ENCODE peak calls at places on chromosomes 5 and 9, in five cellular contexts. One of them, this sample, is unnamed.

GRCh38 chr9:19992556-19992955 is 203.7 kb upstream of the SLC24A2 start:
- DNase-seq in ovary: no peak
- DNase-seq in suprapubic skin: no peak
- DNase-seq in gastrocnemius medialis: no peak
- DNase-seq in spleen: no peak
- DNase-seq in this sample: no peak

GRCh38 chr5:171450423-171451246 is 31.2 kb downstream of the FGF18 start:
- DNase-seq in ovary: peak; percentile 78
- DNase-seq in suprapubic skin: no peak
- DNase-seq in gastrocnemius medialis: peak; percentile 45
- DNase-seq in spleen: no peak
- DNase-seq in this sample: peak; percentile 81

GRCh38 chr9:135780086-135780485 is 78.1 kb downstream of the KCNT1 start:
- DNase-seq in ovary: no peak
- DNase-seq in suprapubic skin: no peak
- DNase-seq in gastrocnemius medialis: no peak
- DNase-seq in spleen: no peak
- DNase-seq in this sample: no peak

GRCh38 chr5:149141224-149141956 is at the start of gene ABLIM3:
- DNase-seq in ovary: peak; percentile 42
- DNase-seq in suprapubic skin: no peak
- DNase-seq in gastrocnemius medialis: peak; percentile 72
- DNase-seq in spleen: peak; percentile 93
- DNase-seq in this sample: peak; percentile 79

GRCh38 chr9:14511452-14511851 is 181.8 kb downstream of the ZDHHC21 start:
- DNase-seq in ovary: no peak
- DNase-seq in suprapubic skin: no peak
- DNase-seq in gastrocnemius medialis: no peak
- DNase-seq in spleen: no peak
- DNase-seq in this sample: no peak

GRCh38 chr9:32635362-32635761 is at the start of gene TAF1L:
- DNase-seq in ovary: no peak
- DNase-seq in suprapubic skin: no peak
- DNase-seq in gastrocnemius medialis: no peak
- DNase-seq in spleen: no peak
- DNase-seq in this sample: no peak

GRCh38 chr9:116639251-116639741 is 47.8 kb upstream of the TRIM32 start:
- DNase-seq in ovary: no peak
- DNase-seq in suprapubic skin: no peak
- DNase-seq in gastrocnemius medialis: no peak
- DNase-seq in spleen: no peak
- DNase-seq in this sample: peak; percentile 67

GRCh38 chr9:116574027-116574679 is 113.0 kb upstream of the TRIM32 start:
- DNase-seq in ovary: no peak
- DNase-seq in suprapubic skin: no peak
- DNase-seq in gastrocnemius medialis: no peak
- DNase-seq in spleen: no peak
- DNase-seq in this sample: no peak

GRCh38 chr5:34686762-34687268 is 30.7 kb downstream of the RAI14 start:
- DNase-seq in ovary: peak; percentile 69
- DNase-seq in suprapubic skin: no peak
- DNase-seq in gastrocnemius medialis: no peak
- DNase-seq in spleen: no peak
- DNase-seq in this sample: peak; percentile 89

GRCh38 chr5:54646285-54647101 is 128.9 kb downstream of the SNX18 start:
- DNase-seq in ovary: peak; percentile 78
- DNase-seq in suprapubic skin: peak; percentile 86
- DNase-seq in gastrocnemius medialis: peak; percentile 73
- DNase-seq in spleen: peak; percentile 94
- DNase-seq in this sample: peak; percentile 92

GRCh38 chr5:179415291-179416060 is 70.2 kb upstream of the ADAMTS2 start:
- DNase-seq in ovary: no peak
- DNase-seq in suprapubic skin: no peak
- DNase-seq in gastrocnemius medialis: no peak
- DNase-seq in spleen: no peak
- DNase-seq in this sample: no peak

GRCh38 chr5:98163796-98164493 is 609.5 kb upstream of the RGMB start:
- DNase-seq in ovary: no peak
- DNase-seq in suprapubic skin: no peak
- DNase-seq in gastrocnemius medialis: no peak
- DNase-seq in spleen: no peak
- DNase-seq in this sample: no peak

GRCh38 chr9:37965116-37965515 is 61.2 kb upstream of the SLC25A51 start:
- DNase-seq in ovary: no peak
- DNase-seq in suprapubic skin: no peak
- DNase-seq in gastrocnemius medialis: no peak
- DNase-seq in spleen: no peak
- DNase-seq in this sample: no peak

GRCh38 chr9:37961346-37961745 is 57.4 kb upstream of the SLC25A51 start:
- DNase-seq in ovary: no peak
- DNase-seq in suprapubic skin: no peak
- DNase-seq in gastrocnemius medialis: no peak
- DNase-seq in spleen: no peak
- DNase-seq in this sample: no peak

GRCh38 chr9:37966443-37967271 is 62.7 kb upstream of the SLC25A51 start:
- DNase-seq in ovary: no peak
- DNase-seq in suprapubic skin: no peak
- DNase-seq in gastrocnemius medialis: no peak
- DNase-seq in spleen: peak; percentile 39
- DNase-seq in this sample: no peak

GRCh38 chr9:37964740-37965081 is 60.8 kb upstream of the SLC25A51 start:
- DNase-seq in ovary: no peak
- DNase-seq in suprapubic skin: no peak
- DNase-seq in gastrocnemius medialis: no peak
- DNase-seq in spleen: no peak
- DNase-seq in this sample: no peak

DNA sequence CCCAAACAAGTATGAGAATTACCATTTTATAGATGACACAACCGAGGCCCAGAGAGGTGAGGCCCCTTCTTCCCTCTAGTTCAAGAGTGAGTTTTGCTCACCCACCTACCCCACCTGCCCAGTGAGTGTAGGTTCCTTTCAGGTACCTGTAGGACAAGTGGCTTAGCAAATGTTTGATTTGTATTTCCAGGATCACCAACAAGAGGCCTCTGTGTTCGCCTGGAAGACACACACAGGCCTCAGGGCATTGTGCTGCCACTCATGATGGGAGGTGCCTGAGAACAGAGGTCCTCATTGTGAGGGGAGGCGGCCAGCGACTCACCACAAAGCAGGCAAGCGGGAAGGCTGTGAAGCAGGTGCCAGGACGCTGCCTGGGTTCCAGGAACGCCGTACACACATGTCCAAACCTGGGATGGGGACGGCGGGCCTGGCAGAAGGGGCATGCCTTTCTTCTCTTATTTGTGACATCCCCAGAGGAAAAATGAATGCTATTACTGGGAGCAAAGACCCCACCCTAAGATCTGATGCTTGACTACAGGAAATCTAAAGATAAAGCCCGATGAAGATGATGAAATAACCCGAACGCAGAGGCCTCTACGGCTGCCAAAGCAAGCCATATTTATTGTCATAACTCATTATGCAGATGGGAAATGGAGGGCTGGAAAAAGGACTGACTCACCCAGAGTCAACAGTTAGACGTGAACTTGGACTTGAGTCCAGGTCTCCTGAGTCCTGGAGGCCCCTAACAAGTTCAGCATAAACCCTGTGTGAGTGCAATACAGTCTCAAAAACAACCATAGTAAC is 60.2 kb upstream of the SLC25A51 start:
- DNase-seq in ovary: no peak
- DNase-seq in suprapubic skin: no peak
- DNase-seq in gastrocnemius medialis: no peak
- DNase-seq in spleen: no peak
- DNase-seq in this sample: no peak
- H3K4me3 ChIP-seq in ovary: no peak overlapping the region
- H3K4me3 ChIP-seq in suprapubic skin: no peak overlapping the region
- H3K4me3 ChIP-seq in gastrocnemius medialis: no peak overlapping the region
- H3K4me3 ChIP-seq in spleen: no peak overlapping the region
- H3K4me3 ChIP-seq in this sample: no peak overlapping the region

GRCh38 chr5:167081561-167081960 is 1209.9 kb upstream of the WWC1 start:
- DNase-seq in ovary: no peak
- DNase-seq in suprapubic skin: no peak
- DNase-seq in gastrocnemius medialis: no peak
- DNase-seq in spleen: no peak
- DNase-seq in this sample: no peak
- H3K27ac ChIP-seq in ovary: no peak overlapping the region
- H3K27ac ChIP-seq in suprapubic skin: no peak overlapping the region
- H3K27ac ChIP-seq in gastrocnemius medialis: no peak overlapping the region
- H3K27ac ChIP-seq in spleen: no peak overlapping the region
- H3K27ac ChIP-seq in this sample: peak overlapping the region; percentile 33

GRCh38 chr5:108637110-108637509 is 110.6 kb upstream of the FER start:
- DNase-seq in ovary: no peak
- DNase-seq in suprapubic skin: no peak
- DNase-seq in gastrocnemius medialis: no peak
- DNase-seq in spleen: no peak
- DNase-seq in this sample: no peak
- TF ChIP-seq POLR2A in ovary: no peak
- TF ChIP-seq POLR2A in suprapubic skin: no peak
- TF ChIP-seq POLR2A in gastrocnemius medialis: no peak
- TF ChIP-seq POLR2A in spleen: no peak
- TF ChIP-seq POLR2A in this sample: no peak

DNA sequence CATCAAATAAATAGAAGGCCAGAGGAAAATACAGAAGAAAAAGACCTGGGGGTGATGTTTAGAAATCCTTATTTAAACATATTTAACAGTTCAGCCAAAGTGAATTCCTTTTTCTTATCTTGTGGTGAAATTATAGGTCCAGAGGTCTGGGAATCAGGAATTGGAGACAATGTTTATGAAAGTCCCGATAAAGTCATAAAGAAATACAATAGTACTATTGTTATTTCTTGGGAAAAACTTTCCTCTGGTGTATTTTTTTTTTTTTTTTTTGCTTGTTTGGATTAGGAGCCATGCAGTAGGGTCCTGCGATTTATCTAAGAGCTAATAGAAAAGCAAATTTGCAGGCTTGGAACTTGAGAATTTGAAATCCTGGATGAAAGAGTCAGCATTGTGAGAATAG is 426 bp downstream of the C7 start:
- DNase-seq in ovary: no peak
- DNase-seq in suprapubic skin: no peak
- DNase-seq in gastrocnemius medialis: no peak
- DNase-seq in spleen: no peak
- DNase-seq in this sample: no peak
- H3K4me3 ChIP-seq in ovary: peak overlapping the region; percentile 29
- H3K4me3 ChIP-seq in suprapubic skin: no peak overlapping the region
- H3K4me3 ChIP-seq in gastrocnemius medialis: no peak overlapping the region
- H3K4me3 ChIP-seq in spleen: peak overlapping the region; percentile 45
- H3K4me3 ChIP-seq in this sample: peak overlapping the region; percentile 32

GRCh38 chr5:163609910-163610309 is 104.5 kb downstream of the MAT2B start:
- DNase-seq in ovary: no peak
- DNase-seq in suprapubic skin: no peak
- DNase-seq in gastrocnemius medialis: no peak
- DNase-seq in spleen: no peak
- DNase-seq in this sample: no peak

GRCh38 chr5:163613150-163613442 is 107.7 kb downstream of the MAT2B start:
- DNase-seq in ovary: no peak
- DNase-seq in suprapubic skin: no peak
- DNase-seq in gastrocnemius medialis: no peak
- DNase-seq in spleen: no peak
- DNase-seq in this sample: no peak

GRCh38 chr5:163607256-163607655 is 101.8 kb downstream of the MAT2B start:
- DNase-seq in ovary: no peak
- DNase-seq in suprapubic skin: no peak
- DNase-seq in gastrocnemius medialis: no peak
- DNase-seq in spleen: no peak
- DNase-seq in this sample: no peak

GRCh38 chr5:163614787-163615186 is 109.4 kb downstream of the MAT2B start:
- DNase-seq in ovary: no peak
- DNase-seq in suprapubic skin: no peak
- DNase-seq in gastrocnemius medialis: no peak
- DNase-seq in spleen: no peak
- DNase-seq in this sample: no peak

GRCh38 chr5:163612358-163613149 is 107.1 kb downstream of the MAT2B start:
- DNase-seq in ovary: no peak
- DNase-seq in suprapubic skin: no peak
- DNase-seq in gastrocnemius medialis: no peak
- DNase-seq in spleen: no peak
- DNase-seq in this sample: no peak
- H3K27ac ChIP-seq in ovary: no peak overlapping the region
- H3K27ac ChIP-seq in suprapubic skin: no peak overlapping the region
- H3K27ac ChIP-seq in gastrocnemius medialis: no peak overlapping the region
- H3K27ac ChIP-seq in spleen: no peak overlapping the region
- H3K27ac ChIP-seq in this sample: no peak overlapping the region

GRCh38 chr9:22208846-22209585 is 199.9 kb upstream of the CDKN2B start:
- DNase-seq in ovary: no peak
- DNase-seq in suprapubic skin: no peak
- DNase-seq in gastrocnemius medialis: no peak
- DNase-seq in spleen: no peak
- DNase-seq in this sample: no peak
- TF ChIP-seq POLR2A in ovary: no peak
- TF ChIP-seq POLR2A in suprapubic skin: no peak
- TF ChIP-seq POLR2A in gastrocnemius medialis: no peak
- TF ChIP-seq POLR2A in spleen: no peak
- TF ChIP-seq POLR2A in this sample: no peak

DNA sequence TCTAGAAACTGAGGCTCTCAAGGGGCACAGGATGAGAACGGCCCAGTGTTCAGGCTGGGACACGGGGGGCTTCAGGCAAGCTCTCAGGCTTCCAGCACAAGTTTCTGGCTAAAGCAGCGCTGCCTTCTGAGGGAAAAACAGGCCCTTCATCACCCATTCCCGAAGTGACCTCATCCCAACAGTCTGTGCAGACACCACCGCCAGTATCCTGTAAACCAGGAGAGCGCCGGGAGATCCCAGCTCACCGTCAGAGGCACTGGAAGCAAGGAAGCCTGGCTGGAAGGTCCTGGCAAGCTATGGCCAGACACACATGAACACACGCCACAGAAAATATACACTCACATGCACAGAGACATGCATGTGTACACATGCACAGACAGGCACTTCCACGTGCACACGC is 8.8 kb downstream of the SLC12A7 start:
- DNase-seq in ovary: no peak
- DNase-seq in suprapubic skin: no peak
- DNase-seq in gastrocnemius medialis: no peak
- DNase-seq in spleen: no peak
- DNase-seq in this sample: no peak
- H3K4me3 ChIP-seq in ovary: no peak overlapping the region
- H3K4me3 ChIP-seq in suprapubic skin: peak overlapping the region; percentile 25
- H3K4me3 ChIP-seq in gastrocnemius medialis: no peak overlapping the region
- H3K4me3 ChIP-seq in spleen: no peak overlapping the region
- H3K4me3 ChIP-seq in this sample: no peak overlapping the region

This sample was measured in sigmoid colon.